ENCODE peak calls at places on chromosomes 4 and X, in eight cellular contexts. One of them, this sample, is unnamed.

GRCh38 chrX:118603981-118604380 is 108.4 kb downstream of the DOCK11 start:
- DNase-seq in cardiac muscle cell: peak; percentile 48
- DNase-seq in lower lobe of right lung: no peak
- DNase-seq in heart right ventricle: peak; percentile 33
- DNase-seq in astrocyte: peak; percentile 34
- DNase-seq in neuronal stem cell: peak; percentile 38
- DNase-seq in right lobe of liver: peak; percentile 55
- DNase-seq in ovary: peak; percentile 14
- DNase-seq in this sample: peak; percentile 28

GRCh38 chrX:16836371-16836770 is 33.8 kb downstream of the RBBP7 start:
- DNase-seq in cardiac muscle cell: peak; percentile 59
- DNase-seq in lower lobe of right lung: peak; percentile 44
- DNase-seq in heart right ventricle: no peak
- DNase-seq in astrocyte: peak; percentile 17
- DNase-seq in neuronal stem cell: no peak
- DNase-seq in right lobe of liver: no peak
- DNase-seq in ovary: no peak
- DNase-seq in this sample: no peak

GRCh38 chrX:12978205-12979010 is 3.5 kb downstream of the TMSB4X start:
- DNase-seq in cardiac muscle cell: no peak
- DNase-seq in lower lobe of right lung: peak; percentile 71
- DNase-seq in heart right ventricle: peak; percentile 18
- DNase-seq in astrocyte: peak; percentile 78
- DNase-seq in neuronal stem cell: no peak
- DNase-seq in right lobe of liver: no peak
- DNase-seq in ovary: peak; percentile 36
- DNase-seq in this sample: peak; percentile 75

GRCh38 chrX:92232182-92232581 is 453.0 kb downstream of the PCDH11X start:
- DNase-seq in cardiac muscle cell: peak; percentile 44
- DNase-seq in lower lobe of right lung: no peak
- DNase-seq in heart right ventricle: no peak
- DNase-seq in astrocyte: no peak
- DNase-seq in neuronal stem cell: no peak
- DNase-seq in right lobe of liver: no peak
- DNase-seq in ovary: no peak
- DNase-seq in this sample: no peak

GRCh38 chrX:53794181-53794580 is 107.7 kb upstream of the HUWE1 start:
- DNase-seq in cardiac muscle cell: no peak
- DNase-seq in lower lobe of right lung: no peak
- DNase-seq in heart right ventricle: no peak
- DNase-seq in astrocyte: no peak
- DNase-seq in neuronal stem cell: no peak
- DNase-seq in right lobe of liver: no peak
- DNase-seq in ovary: no peak
- DNase-seq in this sample: no peak

GRCh38 chr4:181905708-181906107 is 337.5 kb upstream of the TENM3 start:
- DNase-seq in cardiac muscle cell: no peak
- DNase-seq in lower lobe of right lung: no peak
- DNase-seq in heart right ventricle: no peak
- DNase-seq in astrocyte: no peak
- DNase-seq in neuronal stem cell: no peak
- DNase-seq in right lobe of liver: no peak
- DNase-seq in ovary: no peak
- DNase-seq in this sample: no peak

GRCh38 chr4:2261110-2261852 is 628 bp downstream of the MXD4 start:
- DNase-seq in cardiac muscle cell: peak; percentile 64
- DNase-seq in lower lobe of right lung: peak; percentile 76
- DNase-seq in heart right ventricle: peak; percentile 43
- DNase-seq in astrocyte: peak; percentile 8
- DNase-seq in neuronal stem cell: peak; percentile 30
- DNase-seq in right lobe of liver: peak; percentile 68
- DNase-seq in ovary: peak; percentile 33
- DNase-seq in this sample: peak; percentile 85

GRCh38 chrX:5526191-5526590 is 702.5 kb downstream of the NLGN4X start:
- DNase-seq in cardiac muscle cell: no peak
- DNase-seq in lower lobe of right lung: no peak
- DNase-seq in heart right ventricle: no peak
- DNase-seq in astrocyte: no peak
- DNase-seq in neuronal stem cell: no peak
- DNase-seq in right lobe of liver: no peak
- DNase-seq in ovary: no peak
- DNase-seq in this sample: no peak

GRCh38 chr4:102959503-102959902 is 60.0 kb downstream of the SLC9B1 start:
- DNase-seq in cardiac muscle cell: no peak
- DNase-seq in lower lobe of right lung: no peak
- DNase-seq in heart right ventricle: peak; percentile 10
- DNase-seq in astrocyte: no peak
- DNase-seq in neuronal stem cell: no peak
- DNase-seq in right lobe of liver: no peak
- DNase-seq in ovary: no peak
- DNase-seq in this sample: no peak

GRCh38 chrX:12967711-12968465 is 7.0 kb upstream of the TMSB4X start:
- DNase-seq in cardiac muscle cell: no peak
- DNase-seq in lower lobe of right lung: no peak
- DNase-seq in heart right ventricle: no peak
- DNase-seq in astrocyte: no peak
- DNase-seq in neuronal stem cell: no peak
- DNase-seq in right lobe of liver: no peak
- DNase-seq in ovary: no peak
- DNase-seq in this sample: no peak

GRCh38 chrX:139691843-139692505 is 16.0 kb downstream of the MCF2 start:
- DNase-seq in cardiac muscle cell: peak; percentile 10
- DNase-seq in lower lobe of right lung: no peak
- DNase-seq in heart right ventricle: no peak
- DNase-seq in astrocyte: no peak
- DNase-seq in neuronal stem cell: peak; percentile 9
- DNase-seq in right lobe of liver: no peak
- DNase-seq in ovary: peak; percentile 20
- DNase-seq in this sample: peak; percentile 21

GRCh38 chrX:133796282-133796681 is 189.1 kb downstream of the GPC3 start:
- DNase-seq in cardiac muscle cell: no peak
- DNase-seq in lower lobe of right lung: no peak
- DNase-seq in heart right ventricle: no peak
- DNase-seq in astrocyte: no peak
- DNase-seq in neuronal stem cell: no peak
- DNase-seq in right lobe of liver: no peak
- DNase-seq in ovary: no peak
- DNase-seq in this sample: no peak

GRCh38 chr4:94934864-94935263 is 177.1 kb downstream of the BMPR1B start:
- DNase-seq in cardiac muscle cell: no peak
- DNase-seq in lower lobe of right lung: no peak
- DNase-seq in heart right ventricle: no peak
- DNase-seq in astrocyte: peak; percentile 26
- DNase-seq in neuronal stem cell: no peak
- DNase-seq in right lobe of liver: no peak
- DNase-seq in ovary: no peak
- DNase-seq in this sample: no peak

GRCh38 chrX:68719904-68720614 is 72.6 kb downstream of the STARD8 start:
- DNase-seq in cardiac muscle cell: no peak
- DNase-seq in lower lobe of right lung: no peak
- DNase-seq in heart right ventricle: no peak
- DNase-seq in astrocyte: no peak
- DNase-seq in neuronal stem cell: no peak
- DNase-seq in right lobe of liver: peak; percentile 10
- DNase-seq in ovary: no peak
- DNase-seq in this sample: no peak

GRCh38 chr4:58809948-58810347 is 1699.8 kb upstream of the IGFBP7 start:
- DNase-seq in cardiac muscle cell: no peak
- DNase-seq in lower lobe of right lung: no peak
- DNase-seq in heart right ventricle: no peak
- DNase-seq in astrocyte: no peak
- DNase-seq in neuronal stem cell: no peak
- DNase-seq in right lobe of liver: no peak
- DNase-seq in ovary: no peak
- DNase-seq in this sample: no peak

GRCh38 chr4:99151452-99151851 is 7.4 kb upstream of the ADH4 start:
- DNase-seq in cardiac muscle cell: no peak
- DNase-seq in lower lobe of right lung: no peak
- DNase-seq in heart right ventricle: no peak
- DNase-seq in astrocyte: no peak
- DNase-seq in neuronal stem cell: no peak
- DNase-seq in right lobe of liver: no peak
- DNase-seq in ovary: no peak
- DNase-seq in this sample: no peak

GRCh38 chrX:153485396-153486080 is 9.2 kb upstream of the BGN start:
- DNase-seq in cardiac muscle cell: no peak
- DNase-seq in lower lobe of right lung: no peak
- DNase-seq in heart right ventricle: no peak
- DNase-seq in astrocyte: no peak
- DNase-seq in neuronal stem cell: no peak
- DNase-seq in right lobe of liver: no peak
- DNase-seq in ovary: no peak
- DNase-seq in this sample: no peak

GRCh38 chr4:123616970-123617392 is 220.4 kb downstream of the SPRY1 start:
- DNase-seq in cardiac muscle cell: no peak
- DNase-seq in lower lobe of right lung: peak; percentile 77
- DNase-seq in heart right ventricle: peak; percentile 86
- DNase-seq in astrocyte: no peak
- DNase-seq in neuronal stem cell: no peak
- DNase-seq in right lobe of liver: peak; percentile 61
- DNase-seq in ovary: no peak
- DNase-seq in this sample: peak; percentile 70

GRCh38 chr4:25223770-25224375 is 10.0 kb upstream of the PI4K2B start:
- DNase-seq in cardiac muscle cell: no peak
- DNase-seq in lower lobe of right lung: no peak
- DNase-seq in heart right ventricle: no peak
- DNase-seq in astrocyte: peak; percentile 34
- DNase-seq in neuronal stem cell: peak; percentile 47
- DNase-seq in right lobe of liver: no peak
- DNase-seq in ovary: no peak
- DNase-seq in this sample: no peak

GRCh38 chr4:170088686-170089085 is 1.1 kb downstream of the AADAT start:
- DNase-seq in cardiac muscle cell: no peak
- DNase-seq in lower lobe of right lung: no peak
- DNase-seq in heart right ventricle: no peak
- DNase-seq in astrocyte: no peak
- DNase-seq in neuronal stem cell: no peak
- DNase-seq in right lobe of liver: no peak
- DNase-seq in ovary: no peak
- DNase-seq in this sample: no peak
- H3K4me3 ChIP-seq in cardiac muscle cell: peak overlapping the region; percentile 50
- H3K4me3 ChIP-seq in lower lobe of right lung: no peak overlapping the region
- H3K4me3 ChIP-seq in heart right ventricle: peak overlapping the region; percentile 67
- H3K4me3 ChIP-seq in astrocyte: peak overlapping the region; percentile 97
- H3K4me3 ChIP-seq in neuronal stem cell: peak overlapping the region; percentile 62
- H3K4me3 ChIP-seq in right lobe of liver: peak overlapping the region; percentile 62
- H3K4me3 ChIP-seq in ovary: peak overlapping the region; percentile 59
- H3K4me3 ChIP-seq in this sample: no peak overlapping the region

DNA sequence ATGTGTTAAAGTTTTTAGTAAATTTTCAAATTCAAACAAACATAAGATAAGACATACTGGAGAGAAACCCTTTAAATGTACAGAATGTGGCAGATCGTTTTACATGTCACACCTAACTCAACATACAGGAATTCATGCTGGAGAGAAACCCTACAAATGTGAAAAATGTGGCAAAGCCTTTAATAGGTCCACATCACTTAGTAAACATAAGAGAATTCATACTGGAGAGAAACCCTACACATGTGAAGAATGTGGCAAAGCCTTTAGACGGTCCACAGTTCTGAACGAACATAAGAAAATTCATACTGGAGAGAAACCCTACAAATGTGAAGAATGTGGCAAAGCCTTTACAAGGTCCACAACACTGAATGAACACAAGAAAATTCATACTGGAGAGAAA is 32.8 kb downstream of the ZNF595 start:
- DNase-seq in cardiac muscle cell: no peak
- DNase-seq in lower lobe of right lung: no peak
- DNase-seq in heart right ventricle: no peak
- DNase-seq in astrocyte: no peak
- DNase-seq in neuronal stem cell: no peak
- DNase-seq in right lobe of liver: no peak
- DNase-seq in ovary: no peak
- DNase-seq in this sample: no peak
- H3K9me3 ChIP-seq in cardiac muscle cell: peaks cover 34% of the 10 kb centered on the region
- H3K9me3 ChIP-seq in lower lobe of right lung: peaks cover 100% of the 10 kb centered on the region
- H3K9me3 ChIP-seq in heart right ventricle: peaks cover 7% of the 10 kb centered on the region
- H3K9me3 ChIP-seq in astrocyte: peaks cover 41% of the 10 kb centered on the region
- H3K9me3 ChIP-seq in neuronal stem cell: peaks cover 99% of the 10 kb centered on the region
- H3K9me3 ChIP-seq in right lobe of liver: no peaks in the 10 kb centered on the region
- H3K9me3 ChIP-seq in ovary: peaks cover 46% of the 10 kb centered on the region
- H3K9me3 ChIP-seq in this sample: peaks cover 10% of the 10 kb centered on the region

GRCh38 chr4:118964891-118965411 is 76.3 kb downstream of the SYNPO2 start:
- DNase-seq in cardiac muscle cell: no peak
- DNase-seq in lower lobe of right lung: no peak
- DNase-seq in heart right ventricle: no peak
- DNase-seq in astrocyte: peak; percentile 64
- DNase-seq in neuronal stem cell: no peak
- DNase-seq in right lobe of liver: no peak
- DNase-seq in ovary: peak; percentile 64
- DNase-seq in this sample: peak; percentile 27

GRCh38 chr4:118969359-118969758 is 80.7 kb downstream of the SYNPO2 start:
- DNase-seq in cardiac muscle cell: peak; percentile 67
- DNase-seq in lower lobe of right lung: no peak
- DNase-seq in heart right ventricle: peak; percentile 63
- DNase-seq in astrocyte: peak; percentile 62
- DNase-seq in neuronal stem cell: no peak
- DNase-seq in right lobe of liver: peak; percentile 54
- DNase-seq in ovary: peak; percentile 55
- DNase-seq in this sample: peak; percentile 57

GRCh38 chr4:118968813-118969212 is 80.2 kb downstream of the SYNPO2 start:
- DNase-seq in cardiac muscle cell: no peak
- DNase-seq in lower lobe of right lung: no peak
- DNase-seq in heart right ventricle: no peak
- DNase-seq in astrocyte: no peak
- DNase-seq in neuronal stem cell: no peak
- DNase-seq in right lobe of liver: no peak
- DNase-seq in ovary: no peak
- DNase-seq in this sample: no peak

GRCh38 chr4:118967393-118967792 is 78.7 kb downstream of the SYNPO2 start:
- DNase-seq in cardiac muscle cell: no peak
- DNase-seq in lower lobe of right lung: no peak
- DNase-seq in heart right ventricle: no peak
- DNase-seq in astrocyte: peak; percentile 70
- DNase-seq in neuronal stem cell: no peak
- DNase-seq in right lobe of liver: no peak
- DNase-seq in ovary: peak; percentile 31
- DNase-seq in this sample: no peak

DNA sequence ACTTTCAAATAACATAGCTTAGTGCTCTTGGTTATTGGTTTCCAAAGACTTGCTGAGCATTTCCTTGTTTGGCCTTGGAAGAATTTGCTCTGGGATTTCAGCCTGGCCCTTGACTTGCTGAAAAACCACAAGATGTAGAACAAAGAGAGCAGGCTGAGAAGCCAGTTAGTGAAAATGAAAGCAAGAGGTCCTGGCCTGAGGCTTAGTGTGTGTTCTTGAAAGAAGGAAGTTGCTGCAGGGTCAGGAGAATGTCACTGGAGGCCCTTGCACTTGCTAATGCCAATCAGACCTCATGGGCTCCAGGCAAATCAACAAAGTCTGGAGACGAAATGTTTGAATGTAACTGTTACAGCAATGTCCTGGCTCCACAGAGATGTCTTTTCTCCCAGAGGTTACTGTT is 79.4 kb downstream of the SYNPO2 start:
- DNase-seq in cardiac muscle cell: peak; percentile 83
- DNase-seq in lower lobe of right lung: peak; percentile 57
- DNase-seq in heart right ventricle: peak; percentile 58
- DNase-seq in astrocyte: peak; percentile 91
- DNase-seq in neuronal stem cell: no peak
- DNase-seq in right lobe of liver: peak; percentile 48
- DNase-seq in ovary: peak; percentile 74
- DNase-seq in this sample: peak; percentile 47
- H3K4me3 ChIP-seq in cardiac muscle cell: no peak overlapping the region
- H3K4me3 ChIP-seq in lower lobe of right lung: no peak overlapping the region
- H3K4me3 ChIP-seq in heart right ventricle: peak overlapping the region; percentile 10
- H3K4me3 ChIP-seq in astrocyte: no peak overlapping the region
- H3K4me3 ChIP-seq in neuronal stem cell: no peak overlapping the region
- H3K4me3 ChIP-seq in right lobe of liver: no peak overlapping the region
- H3K4me3 ChIP-seq in ovary: no peak overlapping the region
- H3K4me3 ChIP-seq in this sample: no peak overlapping the region

GRCh38 chr4:188091-188490 is 63.8 kb downstream of the ZNF718 start:
- DNase-seq in cardiac muscle cell: no peak
- DNase-seq in lower lobe of right lung: no peak
- DNase-seq in heart right ventricle: no peak
- DNase-seq in astrocyte: no peak
- DNase-seq in neuronal stem cell: no peak
- DNase-seq in right lobe of liver: no peak
- DNase-seq in ovary: no peak
- DNase-seq in this sample: no peak
- H3K9me3 ChIP-seq in cardiac muscle cell: no peaks in the 10 kb centered on the region
- H3K9me3 ChIP-seq in lower lobe of right lung: peaks cover 89% of the 10 kb centered on the region
- H3K9me3 ChIP-seq in heart right ventricle: no peaks in the 10 kb centered on the region
- H3K9me3 ChIP-seq in astrocyte: peaks cover 7% of the 10 kb centered on the region
- H3K9me3 ChIP-seq in neuronal stem cell: peaks cover 44% of the 10 kb centered on the region
- H3K9me3 ChIP-seq in right lobe of liver: no peaks in the 10 kb centered on the region
- H3K9me3 ChIP-seq in ovary: peaks cover 11% of the 10 kb centered on the region
- H3K9me3 ChIP-seq in this sample: peaks cover 2% of the 10 kb centered on the region